ENCODE peak calls at places on chromosome 12, in nine cellular contexts. One of them, this sample, is unnamed.

GRCh38 chr12:80241576-80242273 is 142.4 kb downstream of the OTOGL start:
- DNase-seq in GM12891: no peak
- DNase-seq in heart left ventricle: no peak
- DNase-seq in lower leg skin: no peak
- DNase-seq in IMR-90: peak
- DNase-seq in HepG2: no peak
- DNase-seq in upper lobe of left lung: no peak
- DNase-seq in endothelial cell of umbilical vein: peak
- DNase-seq in A549: no peak
- DNase-seq in this sample: no peak

GRCh38 chr12:91920276-91920675 is 225.4 kb downstream of the BTG1 start:
- DNase-seq in IMR-90: peak
- DNase-seq in heart left ventricle: no peak
- DNase-seq in A549: no peak
- DNase-seq in endothelial cell of umbilical vein: peak
- DNase-seq in HepG2: no peak
- DNase-seq in upper lobe of left lung: no peak
- DNase-seq in lower leg skin: no peak
- DNase-seq in GM12891: no peak
- DNase-seq in this sample: no peak

GRCh38 chr12:1929241-1929984 is 11.0 kb upstream of the CACNA2D4 start:
- DNase-seq in HepG2: no peak
- DNase-seq in GM12891: no peak
- DNase-seq in endothelial cell of umbilical vein: no peak
- DNase-seq in IMR-90: no peak
- DNase-seq in heart left ventricle: no peak
- DNase-seq in A549: no peak
- DNase-seq in lower leg skin: peak
- DNase-seq in upper lobe of left lung: peak
- DNase-seq in this sample: no peak

GRCh38 chr12:68020699-68021098 is 31.5 kb downstream of the IFNG-AS1 start:
- DNase-seq in heart left ventricle: no peak
- DNase-seq in HepG2: no peak
- DNase-seq in lower leg skin: no peak
- DNase-seq in IMR-90: no peak
- DNase-seq in endothelial cell of umbilical vein: no peak
- DNase-seq in upper lobe of left lung: no peak
- DNase-seq in A549: no peak
- DNase-seq in GM12891: no peak
- DNase-seq in this sample: no peak

GRCh38 chr12:61991663-61992062 is 268.5 kb upstream of the USP15 start:
- DNase-seq in HepG2: no peak
- DNase-seq in A549: no peak
- DNase-seq in lower leg skin: no peak
- DNase-seq in endothelial cell of umbilical vein: no peak
- DNase-seq in GM12891: no peak
- DNase-seq in upper lobe of left lung: no peak
- DNase-seq in IMR-90: no peak
- DNase-seq in heart left ventricle: no peak
- DNase-seq in this sample: no peak

GRCh38 chr12:96908170-96908675 is 1.2 kb downstream of the NEDD1 start:
- DNase-seq in GM12891: no peak
- DNase-seq in HepG2: no peak
- DNase-seq in heart left ventricle: no peak
- DNase-seq in endothelial cell of umbilical vein: no peak
- DNase-seq in lower leg skin: no peak
- DNase-seq in A549: peak
- DNase-seq in upper lobe of left lung: no peak
- DNase-seq in IMR-90: no peak
- DNase-seq in this sample: no peak

GRCh38 chr12:56326533-56326932 is 7.3 kb downstream of the PAN2 start:
- DNase-seq in endothelial cell of umbilical vein: no peak
- DNase-seq in heart left ventricle: no peak
- DNase-seq in lower leg skin: no peak
- DNase-seq in A549: no peak
- DNase-seq in upper lobe of left lung: no peak
- DNase-seq in GM12891: no peak
- DNase-seq in HepG2: no peak
- DNase-seq in IMR-90: no peak
- DNase-seq in this sample: no peak

GRCh38 chr12:14668591-14668990 is 27.8 kb downstream of the GUCY2C start:
- DNase-seq in heart left ventricle: no peak
- DNase-seq in HepG2: no peak
- DNase-seq in endothelial cell of umbilical vein: no peak
- DNase-seq in IMR-90: no peak
- DNase-seq in A549: no peak
- DNase-seq in lower leg skin: no peak
- DNase-seq in GM12891: no peak
- DNase-seq in upper lobe of left lung: no peak
- DNase-seq in this sample: no peak

GRCh38 chr12:50282581-50283229 is 615 bp downstream of the LIMA1 start:
- DNase-seq in GM12891: no peak
- DNase-seq in A549: peak
- DNase-seq in IMR-90: peak
- DNase-seq in lower leg skin: no peak
- DNase-seq in HepG2: no peak
- DNase-seq in upper lobe of left lung: no peak
- DNase-seq in heart left ventricle: no peak
- DNase-seq in endothelial cell of umbilical vein: peak
- DNase-seq in this sample: peak

GRCh38 chr12:50287271-50287670 is 4.0 kb upstream of the LIMA1 start:
- DNase-seq in GM12891: no peak
- DNase-seq in IMR-90: no peak
- DNase-seq in upper lobe of left lung: no peak
- DNase-seq in endothelial cell of umbilical vein: no peak
- DNase-seq in lower leg skin: no peak
- DNase-seq in heart left ventricle: no peak
- DNase-seq in HepG2: no peak
- DNase-seq in A549: no peak
- DNase-seq in this sample: no peak

GRCh38 chr12:50283924-50284236 is 560 bp upstream of the LIMA1 start:
- DNase-seq in A549: no peak
- DNase-seq in lower leg skin: no peak
- DNase-seq in endothelial cell of umbilical vein: no peak
- DNase-seq in upper lobe of left lung: no peak
- DNase-seq in heart left ventricle: no peak
- DNase-seq in HepG2: no peak
- DNase-seq in GM12891: peak
- DNase-seq in IMR-90: no peak
- DNase-seq in this sample: no peak

GRCh38 chr12:50285253-50285652 is 1.9 kb upstream of the LIMA1 start:
- DNase-seq in A549: no peak
- DNase-seq in HepG2: no peak
- DNase-seq in endothelial cell of umbilical vein: no peak
- DNase-seq in lower leg skin: no peak
- DNase-seq in IMR-90: no peak
- DNase-seq in upper lobe of left lung: no peak
- DNase-seq in GM12891: no peak
- DNase-seq in heart left ventricle: no peak
- DNase-seq in this sample: no peak

GRCh38 chr12:50283230-50283923 is at the start of gene LIMA1:
- DNase-seq in upper lobe of left lung: peak
- DNase-seq in lower leg skin: peak
- DNase-seq in HepG2: peak
- DNase-seq in heart left ventricle: peak
- DNase-seq in A549: peak
- DNase-seq in endothelial cell of umbilical vein: peak
- DNase-seq in GM12891: peak
- DNase-seq in IMR-90: peak
- DNase-seq in this sample: peak
- TF ChIP-seq POLR2A in upper lobe of left lung: peak
- TF ChIP-seq POLR2A in lower leg skin: no peak
- TF ChIP-seq POLR2A in HepG2: peak
- TF ChIP-seq POLR2A in heart left ventricle: no peak
- TF ChIP-seq POLR2A in A549: peak
- TF ChIP-seq POLR2A in endothelial cell of umbilical vein: peak
- TF ChIP-seq POLR2A in GM12891: peak
- TF ChIP-seq POLR2A in IMR-90: peak
- TF ChIP-seq POLR2A in this sample: peak

DNA sequence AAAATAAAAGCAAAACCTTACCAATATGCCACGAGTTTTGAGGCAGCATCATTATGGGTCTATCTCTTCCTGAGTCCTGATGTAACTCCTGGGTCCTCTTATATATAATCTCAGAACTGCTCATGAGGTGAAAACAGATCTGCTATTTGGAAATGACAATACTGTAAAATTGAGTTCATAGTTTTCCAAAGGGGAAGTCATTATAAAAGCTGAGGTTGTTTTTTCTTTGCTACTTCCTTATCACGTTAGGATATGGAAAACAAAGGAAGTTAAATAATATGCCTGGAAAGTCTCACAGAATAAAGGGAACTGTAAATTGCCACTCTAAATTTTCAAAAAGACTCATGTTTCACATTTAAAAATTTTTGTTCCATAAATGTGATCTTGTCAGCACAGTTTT is at the start of gene CD163L1:
- DNase-seq in IMR-90: no peak
- DNase-seq in GM12891: no peak
- DNase-seq in lower leg skin: no peak
- DNase-seq in endothelial cell of umbilical vein: peak
- DNase-seq in A549: no peak
- DNase-seq in HepG2: no peak
- DNase-seq in upper lobe of left lung: no peak
- DNase-seq in heart left ventricle: no peak
- DNase-seq in this sample: no peak
- TF ChIP-seq POLR2A in IMR-90: no peak
- TF ChIP-seq POLR2A in GM12891: no peak
- TF ChIP-seq POLR2A in lower leg skin: no peak
- TF ChIP-seq POLR2A in endothelial cell of umbilical vein: no peak
- TF ChIP-seq POLR2A in A549: no peak
- TF ChIP-seq POLR2A in HepG2: no peak
- TF ChIP-seq POLR2A in upper lobe of left lung: no peak
- TF ChIP-seq POLR2A in heart left ventricle: no peak
- TF ChIP-seq POLR2A in this sample: no peak

GRCh38 chr12:130879781-130880389 is 8.0 kb downstream of the RAN start:
- DNase-seq in lower leg skin: no peak
- DNase-seq in HepG2: no peak
- DNase-seq in A549: peak
- DNase-seq in IMR-90: no peak
- DNase-seq in upper lobe of left lung: no peak
- DNase-seq in heart left ventricle: no peak
- DNase-seq in GM12891: no peak
- DNase-seq in endothelial cell of umbilical vein: no peak
- DNase-seq in this sample: no peak

GRCh38 chr12:130877333-130877732 is 5.5 kb downstream of the RAN start:
- DNase-seq in GM12891: no peak
- DNase-seq in IMR-90: no peak
- DNase-seq in upper lobe of left lung: no peak
- DNase-seq in lower leg skin: no peak
- DNase-seq in A549: no peak
- DNase-seq in endothelial cell of umbilical vein: no peak
- DNase-seq in heart left ventricle: no peak
- DNase-seq in HepG2: no peak
- DNase-seq in this sample: no peak

GRCh38 chr12:130876758-130877157 is 4.9 kb downstream of the RAN start:
- DNase-seq in GM12891: no peak
- DNase-seq in upper lobe of left lung: no peak
- DNase-seq in lower leg skin: no peak
- DNase-seq in heart left ventricle: no peak
- DNase-seq in IMR-90: no peak
- DNase-seq in A549: no peak
- DNase-seq in endothelial cell of umbilical vein: no peak
- DNase-seq in HepG2: no peak
- DNase-seq in this sample: no peak

GRCh38 chr12:130879212-130879686 is 7.4 kb downstream of the RAN start:
- DNase-seq in heart left ventricle: no peak
- DNase-seq in GM12891: peak
- DNase-seq in endothelial cell of umbilical vein: no peak
- DNase-seq in A549: no peak
- DNase-seq in HepG2: no peak
- DNase-seq in lower leg skin: no peak
- DNase-seq in IMR-90: no peak
- DNase-seq in upper lobe of left lung: peak
- DNase-seq in this sample: no peak

DNA sequence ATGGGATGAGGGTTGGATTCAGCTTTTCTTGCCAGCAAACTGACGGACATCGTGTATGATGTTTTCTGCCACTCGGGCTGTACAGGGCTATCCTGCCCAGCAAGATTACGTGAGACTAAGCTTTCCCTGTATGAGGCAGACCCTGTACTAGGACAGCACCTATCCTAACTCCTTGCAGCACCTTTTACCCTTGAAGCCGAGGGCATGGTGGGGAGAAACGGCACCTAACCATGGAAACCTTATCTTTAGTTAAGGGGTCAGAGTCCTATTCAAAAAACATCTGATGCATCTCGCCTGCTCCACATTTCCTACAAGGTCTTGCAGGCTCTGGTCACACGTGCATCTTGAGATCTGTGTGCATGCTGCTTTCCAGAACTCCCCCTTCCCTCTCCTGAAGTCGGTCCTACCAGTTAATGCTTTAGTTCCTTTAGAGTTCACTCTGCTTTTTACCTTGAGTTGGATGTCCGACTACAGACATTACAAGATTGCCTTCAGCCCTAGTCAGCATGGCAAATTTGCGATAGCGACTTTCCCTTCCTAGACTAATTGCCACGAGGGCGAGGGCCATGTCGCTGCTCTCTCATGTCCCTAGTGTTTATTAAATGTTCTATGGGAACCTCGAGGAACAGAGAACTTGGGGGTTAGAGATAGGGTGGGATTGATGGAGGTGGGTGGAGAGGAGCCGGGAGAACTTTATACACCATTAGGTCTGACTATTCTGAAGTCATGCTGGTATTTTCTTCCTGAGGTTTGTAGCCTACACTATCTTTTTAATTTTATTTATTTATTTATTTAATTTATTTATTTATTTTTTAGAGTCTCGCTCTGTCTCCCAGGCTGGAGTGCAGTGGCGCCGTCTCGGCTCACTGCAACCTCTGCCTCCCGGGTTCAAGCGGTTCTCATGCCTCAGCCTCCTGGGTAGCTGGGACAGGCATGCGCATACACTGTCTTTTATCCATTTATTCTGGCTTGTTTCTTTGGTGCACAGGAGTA is 6.6 kb downstream of the RAN start:
- DNase-seq in heart left ventricle: no peak
- DNase-seq in GM12891: no peak
- DNase-seq in upper lobe of left lung: peak
- DNase-seq in endothelial cell of umbilical vein: no peak
- DNase-seq in lower leg skin: no peak
- DNase-seq in HepG2: no peak
- DNase-seq in IMR-90: no peak
- DNase-seq in A549: no peak
- DNase-seq in this sample: no peak
- TF ChIP-seq POLR2A in heart left ventricle: no peak
- TF ChIP-seq POLR2A in GM12891: peak
- TF ChIP-seq POLR2A in upper lobe of left lung: no peak
- TF ChIP-seq POLR2A in endothelial cell of umbilical vein: peak
- TF ChIP-seq POLR2A in lower leg skin: no peak
- TF ChIP-seq POLR2A in HepG2: peak
- TF ChIP-seq POLR2A in IMR-90: no peak
- TF ChIP-seq POLR2A in A549: no peak
- TF ChIP-seq POLR2A in this sample: no peak

DNA sequence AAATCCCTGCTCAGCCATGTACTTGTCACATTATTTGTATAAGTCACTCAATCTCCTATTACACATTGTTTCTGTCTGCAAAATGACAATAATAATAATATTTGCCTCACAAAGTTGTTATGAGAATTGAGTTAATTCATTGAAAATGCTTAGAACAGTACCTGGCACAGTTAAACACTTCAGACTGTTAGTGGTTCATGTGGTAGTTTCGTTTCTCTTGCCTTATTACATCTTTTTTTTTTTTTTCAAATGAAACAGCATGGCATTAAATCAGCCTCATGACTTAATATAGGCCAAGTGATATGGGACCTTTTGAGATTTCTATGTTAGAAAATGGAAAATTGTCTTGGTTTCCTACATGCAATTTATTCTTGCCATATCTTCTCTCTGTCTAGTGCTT is 71.0 kb upstream of the CRY1 start:
- DNase-seq in upper lobe of left lung: no peak
- DNase-seq in GM12891: no peak
- DNase-seq in IMR-90: no peak
- DNase-seq in endothelial cell of umbilical vein: no peak
- DNase-seq in A549: no peak
- DNase-seq in heart left ventricle: no peak
- DNase-seq in HepG2: no peak
- DNase-seq in lower leg skin: no peak
- DNase-seq in this sample: no peak
- TF ChIP-seq POLR2A in upper lobe of left lung: no peak
- TF ChIP-seq POLR2A in GM12891: no peak
- TF ChIP-seq POLR2A in IMR-90: no peak
- TF ChIP-seq POLR2A in endothelial cell of umbilical vein: no peak
- TF ChIP-seq POLR2A in A549: no peak
- TF ChIP-seq POLR2A in heart left ventricle: no peak
- TF ChIP-seq POLR2A in HepG2: no peak
- TF ChIP-seq POLR2A in lower leg skin: no peak
- TF ChIP-seq POLR2A in this sample: no peak

This sample was measured in H54.